ENCODE peak calls at places on chromosomes 12 and 14, in four cellular contexts. G is IMR-90, T is HFFc6, A is suprapubic skin. B is an unnamed sample.

GRCh38 chr12:124484526-124484953 is 82.9 kb downstream of the NCOR2 start:
- DNase-seq in G (no peak), T (no peak), A (no peak), B (no peak)

GRCh38 chr14:22819191-22819988 is 4.2 kb upstream of the SLC7A7 start:
- DNase-seq in T (peak; percentile 74), G (peak; percentile 85), A (no peak), B (no peak)

GRCh38 chr14:98290596-98290995 is 981.4 kb downstream of the BCL11B start:
- DNase-seq in T (no peak), A (no peak), G (no peak), B (no peak)

GRCh38 chr12:97446895-97447294 is 15.7 kb upstream of the RMST start:
- DNase-seq in G (no peak), A (no peak), T (no peak), B (no peak)

GRCh38 chr14:103232338-103232808 is 101.7 kb upstream of the EIF5 start:
- DNase-seq in T (no peak), A (no peak), G (no peak), B (no peak)

GRCh38 chr14:95290769-95291440 is 28.8 kb downstream of the CLMN start:
- DNase-seq in A (peak; percentile 79), T (no peak), G (no peak), B (no peak)

GRCh38 chr14:24297190-24297964 is 2.2 kb downstream of the DHRS1 start:
- DNase-seq in G (peak; percentile 28), T (no peak), A (no peak), B (no peak)

GRCh38 chr12:11885261-11886038 is 185.3 kb upstream of the BCL2L14 start:
- DNase-seq in A (no peak), T (peak; percentile 60), G (peak; percentile 76), B (no peak)

GRCh38 chr12:110844551-110845395 is 2.0 kb upstream of the CCDC63 start:
- DNase-seq in T (no peak), A (no peak), G (no peak), B (no peak)

GRCh38 chr14:70130498-70130897 is 58.3 kb downstream of the SLC8A3 start:
- DNase-seq in A (no peak), T (no peak), G (no peak), B (no peak)

GRCh38 chr12:125092872-125093680 is 27.8 kb downstream of the AACS start:
- DNase-seq in A (no peak), T (peak; percentile 19), G (peak; percentile 66), B (no peak)

GRCh38 chr12:60333461-60333860 is 737.6 kb downstream of the SLC16A7 start:
- DNase-seq in A (no peak), T (no peak), G (peak; percentile 34), B (no peak)

GRCh38 chr12:108832208-108832607 is 25.2 kb downstream of the SSH1 start:
- DNase-seq in T (no peak), A (no peak), G (no peak), B (no peak)

GRCh38 chr12:59070534-59070933 is 150.2 kb upstream of the LRIG3 start:
- DNase-seq in G (no peak), A (no peak), T (no peak), B (no peak)

GRCh38 chr12:46153267-46153872 is 115.5 kb downstream of the SLC38A1 start:
- DNase-seq in T (peak; percentile 36), G (peak; percentile 52), A (no peak), B (no peak)

GRCh38 chr14:36724162-36724561 is 62.5 kb downstream of the PAX9 start:
- DNase-seq in A (no peak), G (no peak), T (no peak), B (no peak)

GRCh38 chr14:42002139-42002538 is 395.5 kb downstream of the LRFN5 start:
- DNase-seq in A (no peak), T (no peak), G (peak; percentile 39), B (no peak)

GRCh38 chr12:124700810-124701594 is 133.6 kb upstream of the NCOR2 start:
- DNase-seq in G (peak; percentile 50), T (peak; percentile 34), A (no peak), B (no peak)

GRCh38 chr12:14167005-14167628 is 185.7 kb upstream of the GRIN2B start:
- DNase-seq in A (no peak), G (peak; percentile 41), T (peak; percentile 47), B (peak; percentile 8)

GRCh38 chr12:66902020-66902419 is 223.1 kb upstream of the GRIP1 start:
- DNase-seq in T (no peak), A (no peak), G (no peak), B (no peak)

GRCh38 chr12:132723015-132723763 is 12.5 kb downstream of the PGAM5 start:
- DNase-seq in T (peak; percentile 21), G (peak; percentile 42), A (no peak), B (no peak)

GRCh38 chr12:30599631-30600030 is 96.0 kb downstream of the IPO8 start:
- DNase-seq in T (no peak), A (no peak), G (peak; percentile 39), B (no peak)

GRCh38 chr14:59131926-59132763 is 56.3 kb upstream of the DAAM1 start:
- DNase-seq in A (no peak), T (no peak), G (no peak), B (no peak)

GRCh38 chr12:5388581-5389535 is 43.0 kb upstream of the NTF3 start:
- DNase-seq in G (peak; percentile 18), T (peak; percentile 55), A (no peak), B (no peak)

GRCh38 chr12:49990269-49990668 is 17.5 kb downstream of the AQP6 start:
- DNase-seq in T (no peak), G (peak; percentile 64), A (no peak), B (no peak)

GRCh38 chr14:23070262-23071129 is 13.2 kb upstream of the CDH24 start:
- DNase-seq in G (no peak), T (no peak), A (peak; percentile 35), B (no peak)

GRCh38 chr14:62126885-62127478 is 364.8 kb downstream of the SNAPC1 start:
- DNase-seq in T (peak; percentile 59), G (peak; percentile 72), A (no peak), B (no peak)

GRCh38 chr12:19707948-19708409 is 268.7 kb downstream of the AEBP2 start:
- DNase-seq in A (no peak), T (peak; percentile 83), G (peak; percentile 93), B (no peak)

GRCh38 chr12:94263011-94263786 is 114.8 kb downstream of the PLXNC1 start:
- DNase-seq in G (no peak), A (peak; percentile 67), T (no peak), B (peak; percentile 65)

GRCh38 chr12:57008113-57008687 is 1.9 kb upstream of the ZBTB39 start:
- DNase-seq in A (no peak), T (peak; percentile 71), G (peak; percentile 82), B (no peak)

GRCh38 chr14:53412819-53413664 is 259.9 kb upstream of the DDHD1 start:
- DNase-seq in T (no peak), A (no peak), G (no peak), B (no peak)

GRCh38 chr12:57522887-57523705 is 472 bp downstream of the MBD6 start:
- DNase-seq in T (peak; percentile 28), G (peak; percentile 49), A (peak; percentile 85), B (peak; percentile 19)

GRCh38 chr14:52724360-52724644 is 5.7 kb upstream of the STYX start:
- DNase-seq in G (no peak), A (no peak), T (no peak), B (no peak)

GRCh38 chr14:104892517-104893434 is 27.7 kb downstream of the CEP170B start:
- DNase-seq in T (no peak), G (no peak), A (peak; percentile 76), B (no peak)

GRCh38 chr14:101082036-101082435 is 178.5 kb upstream of the RTL1 start:
- DNase-seq in A (peak; percentile 31), G (no peak), T (no peak), B (no peak)

GRCh38 chr12:25495336-25496097 is 57.6 kb downstream of the LMNTD1 start:
- DNase-seq in T (peak; percentile 85), A (no peak), G (peak; percentile 89), B (no peak)

GRCh38 chr12:64669270-64669842 is 59.1 kb downstream of the RASSF3 start:
- DNase-seq in T (no peak), A (no peak), G (peak; percentile 11), B (peak; percentile 38)

B was measured in CD8-positive, alpha-beta T cell.